ENCODE peak calls at places on chromosomes 2 and 18, in six cellular contexts. G is IMR-90, D is brain microvascular endothelial cell, R is coronary artery, U is foreskin fibroblast, L is OCI-LY7. X is an unnamed sample.

GRCh38 chr2:234363011-234363487 is 133.8 kb downstream of the ARL4C start:
- DNase-seq in G (no peak), D (no peak), R (no peak), U (peak), L (no peak), X (peak)

GRCh38 chr2:64204006-64204632 is 59.9 kb upstream of the PELI1 start:
- DNase-seq in G (peak), D (peak), R (no peak), U (peak), L (no peak), X (peak)

GRCh38 chr18:48876590-48876989 is 74.2 kb downstream of the SMAD7 start:
- DNase-seq in G (no peak), D (no peak), R (no peak), U (no peak), L (no peak), X (no peak)

GRCh38 chr2:134120160-134120717 is 133.6 kb upstream of the MGAT5 start:
- DNase-seq in G (no peak), D (no peak), R (no peak), U (peak), L (no peak), X (no peak)

GRCh38 chr18:34528177-34528576 is 181.9 kb upstream of the DTNA start:
- DNase-seq in G (no peak), D (no peak), R (no peak), U (no peak), L (no peak), X (no peak)

GRCh38 chr2:30266051-30266621 is 34.8 kb downstream of the LBH start:
- DNase-seq in G (no peak), D (peak), R (peak), U (no peak), L (peak), X (no peak)

GRCh38 chr18:36849288-36850011 is 20.5 kb downstream of the KIAA1328 start:
- DNase-seq in G (peak), D (peak), R (no peak), U (peak), L (no peak), X (peak)

GRCh38 chr2:12008425-12009061 is 262.1 kb downstream of the LPIN1 start:
- DNase-seq in G (peak), D (peak), R (no peak), U (peak), L (no peak), X (peak)

GRCh38 chr2:1731512-1731962 is 12.8 kb downstream of the PXDN start:
- DNase-seq in G (peak), D (no peak), R (peak), U (peak), L (no peak), X (peak)

GRCh38 chr2:71791051-71791450 is 337.7 kb downstream of the DYSF start:
- DNase-seq in G (no peak), D (no peak), R (peak), U (no peak), L (no peak), X (no peak)

GRCh38 chr2:171883275-171883893 is 10.7 kb downstream of the SLC25A12 start:
- DNase-seq in G (no peak), D (no peak), R (no peak), U (no peak), L (no peak), X (no peak)
- TF ChIP-seq CTCF in G (no peak), D (no peak), R (no peak), U (no peak), L (no peak), X (no peak)

GRCh38 chr2:85132834-85133637 is at the start of gene TCF7L1:
- DNase-seq in G (peak), D (peak), R (peak), U (peak), L (no peak), X (peak)

GRCh38 chr2:85134255-85135065 is 1.3 kb downstream of the TCF7L1 start:
- DNase-seq in G (peak), D (no peak), R (no peak), U (peak), L (no peak), X (peak)

GRCh38 chr2:85132392-85132791 is 800 bp upstream of the TCF7L1 start:
- DNase-seq in G (peak), D (no peak), R (no peak), U (no peak), L (no peak), X (peak)

GRCh38 chr2:85135066-85135914 is 2.1 kb downstream of the TCF7L1 start:
- DNase-seq in G (no peak), D (no peak), R (no peak), U (no peak), L (no peak), X (no peak)

GRCh38 chr2:85133751-85134254 is 611 bp downstream of the TCF7L1 start:
- DNase-seq in G (peak), D (no peak), R (peak), U (peak), L (no peak), X (peak)
- H3K4me3 ChIP-seq in G (peak), D (peak), R (peak), U (peak), L (no peak), X (peak)

GRCh38 chr18:22320736-22321135 is 97.0 kb downstream of the CTAGE1 start:
- DNase-seq in G (no peak), D (no peak), R (no peak), U (no peak), L (no peak), X (no peak)

GRCh38 chr18:22325396-22325795 is 92.3 kb downstream of the CTAGE1 start:
- DNase-seq in G (no peak), D (no peak), R (no peak), U (no peak), L (no peak), X (no peak)

GRCh38 chr18:22320155-22320554 is 97.6 kb downstream of the CTAGE1 start:
- DNase-seq in G (no peak), D (no peak), R (no peak), U (no peak), L (no peak), X (no peak)

GRCh38 chr18:22322251-22322691 is 95.4 kb downstream of the CTAGE1 start:
- DNase-seq in G (no peak), D (no peak), R (no peak), U (peak), L (no peak), X (no peak)

DNA sequence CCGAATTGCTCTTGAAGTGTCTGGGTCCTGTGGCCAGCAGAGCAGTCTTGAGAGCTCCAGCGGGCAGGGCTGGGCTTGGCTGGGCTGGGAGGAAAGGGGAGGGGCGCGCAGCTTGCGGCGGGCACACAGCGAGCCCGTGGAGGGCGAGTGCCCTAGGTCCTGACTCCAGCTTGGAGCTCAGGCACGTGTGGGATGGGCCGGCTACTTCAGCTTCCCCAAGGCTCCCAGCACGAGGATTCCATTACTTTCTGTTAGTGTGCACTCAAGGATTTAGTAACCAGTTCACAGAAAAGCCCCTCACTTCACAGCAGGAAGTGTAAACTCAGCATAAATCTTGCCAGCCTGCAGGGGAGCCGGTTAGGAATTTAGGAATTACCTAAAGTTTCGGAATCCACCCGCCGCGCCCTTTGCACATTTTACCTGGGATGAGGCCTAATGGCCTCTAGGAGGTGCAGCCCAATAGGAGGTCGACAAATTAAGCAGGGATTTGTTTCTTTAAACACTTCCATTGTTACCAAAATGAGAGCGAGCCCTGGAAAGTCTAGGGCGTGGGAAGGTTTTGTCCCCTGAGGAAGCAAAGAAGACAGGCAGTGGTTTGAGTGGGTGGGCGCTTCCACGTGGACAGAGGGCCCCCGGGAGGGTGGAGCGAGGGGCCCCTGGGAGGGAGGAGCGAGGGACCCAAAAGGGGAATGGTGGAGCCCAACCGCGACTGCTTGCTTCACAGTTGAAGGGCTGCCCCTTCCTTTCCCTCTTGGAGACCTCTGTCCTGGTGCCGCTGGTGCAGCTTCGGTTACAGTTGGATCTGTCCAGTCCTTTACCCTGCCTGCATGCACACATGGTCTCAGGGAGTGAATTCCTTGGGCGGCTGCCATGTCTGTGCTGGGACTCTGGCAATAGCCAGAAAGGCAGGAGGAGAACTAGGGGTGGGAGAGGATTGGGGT is 93.3 kb downstream of the CTAGE1 start:
- DNase-seq in G (no peak), D (no peak), R (no peak), U (peak), L (no peak), X (peak)
- TF ChIP-seq CTCF in G (no peak), D (peak), R (no peak), U (peak), L (no peak), X (peak)

GRCh38 chr18:1017227-1017626 is 112.6 kb downstream of the ADCYAP1 start:
- DNase-seq in G (no peak), D (no peak), R (no peak), U (no peak), L (no peak), X (no peak)
- H3K4me3 ChIP-seq in G (no peak), D (no peak), R (no peak), U (no peak), L (no peak), X (no peak)